ENCODE peak calls at places on chromosomes 2 and 18, in five cellular contexts. Y, M, F, U and D are unnamed samples.

GRCh38 chr2:203870942-203871341 is 3.4 kb downstream of the CTLA4 start:
- DNase-seq in Y (no peak), M (no peak), F (no peak), U (no peak), D (no peak)

GRCh38 chr2:204691911-204692510 is 146.7 kb downstream of the PARD3B start:
- DNase-seq in Y (peak; percentile 55), M (peak; percentile 58), F (peak; percentile 93), U (peak; percentile 57), D (no peak)

GRCh38 chr2:71499691-71500090 is 46.3 kb downstream of the DYSF start:
- DNase-seq in Y (no peak), M (no peak), F (no peak), U (no peak), D (no peak)

GRCh38 chr2:100845141-100845991 is 25.4 kb downstream of the NPAS2 start:
- DNase-seq in Y (no peak), M (no peak), F (no peak), U (no peak), D (no peak)

GRCh38 chr2:12127639-12128038 is 381.2 kb downstream of the LPIN1 start:
- DNase-seq in Y (peak; percentile 33), M (no peak), F (no peak), U (no peak), D (no peak)

GRCh38 chr2:207902822-207903221 is 122.5 kb downstream of the PLEKHM3 start:
- DNase-seq in Y (no peak), M (peak; percentile 68), F (peak; percentile 62), U (no peak), D (no peak)

GRCh38 chr2:195252018-195252417 is 405.0 kb upstream of the SLC39A10 start:
- DNase-seq in Y (peak; percentile 5), M (no peak), F (no peak), U (no peak), D (no peak)

GRCh38 chr2:238290079-238290478 is 1.7 kb upstream of the PER2 start:
- DNase-seq in Y (peak; percentile 50), M (peak; percentile 79), F (peak; percentile 58), U (peak; percentile 99), D (no peak)

GRCh38 chr2:43008388-43008787 is 216.0 kb upstream of the HAAO start:
- DNase-seq in Y (no peak), M (no peak), F (no peak), U (no peak), D (no peak)

GRCh38 chr18:79486356-79487197 is 90.8 kb downstream of the NFATC1 start:
- DNase-seq in Y (no peak), M (no peak), F (no peak), U (no peak), D (no peak)

GRCh38 chr2:79887747-79888374 is 375.0 kb downstream of the CTNNA2 start:
- DNase-seq in Y (peak; percentile 59), M (no peak), F (peak; percentile 71), U (peak; percentile 25), D (no peak)

GRCh38 chr2:233354971-233355574 is 779 bp downstream of the DGKD start:
- DNase-seq in Y (peak; percentile 27), M (peak; percentile 49), F (no peak), U (peak; percentile 30), D (peak; percentile 30)

GRCh38 chr18:34694611-34695165 is 15.4 kb upstream of the DTNA start:
- DNase-seq in Y (no peak), M (no peak), F (peak; percentile 61), U (peak; percentile 48), D (no peak)

GRCh38 chr18:37304012-37304680 is 261.5 kb downstream of the CELF4 start:
- DNase-seq in Y (no peak), M (no peak), F (no peak), U (no peak), D (no peak)

GRCh38 chr18:35415511-35416427 is 38.6 kb upstream of the ZNF396 start:
- DNase-seq in Y (peak; percentile 37), M (no peak), F (peak; percentile 70), U (no peak), D (no peak)

GRCh38 chr2:222315443-222316121 is 16.8 kb upstream of the PAX3 start:
- DNase-seq in Y (no peak), M (no peak), F (no peak), U (no peak), D (no peak)
- TF ChIP-seq CTCF in Y (peak; percentile 16), M (no peak), F (no peak), U (no peak), D (no peak)

GRCh38 chr2:40192864-40193669 is 258.8 kb downstream of the SLC8A1 start:
- DNase-seq in Y (no peak), M (no peak), F (peak; percentile 8), U (peak; percentile 83), D (no peak)
- TF ChIP-seq CTCF in Y (no peak), M (no peak), F (no peak), U (no peak), D (no peak)

GRCh38 chr18:77481541-77481940 is 231.9 kb downstream of the GALR1 start:
- DNase-seq in Y (no peak), M (no peak), F (no peak), U (no peak), D (no peak)

GRCh38 chr18:77479047-77479446 is 229.4 kb downstream of the GALR1 start:
- DNase-seq in Y (no peak), M (no peak), F (no peak), U (no peak), D (no peak)

GRCh38 chr18:77482190-77482928 is 232.7 kb downstream of the GALR1 start:
- DNase-seq in Y (no peak), M (no peak), F (no peak), U (no peak), D (no peak)

DNA sequence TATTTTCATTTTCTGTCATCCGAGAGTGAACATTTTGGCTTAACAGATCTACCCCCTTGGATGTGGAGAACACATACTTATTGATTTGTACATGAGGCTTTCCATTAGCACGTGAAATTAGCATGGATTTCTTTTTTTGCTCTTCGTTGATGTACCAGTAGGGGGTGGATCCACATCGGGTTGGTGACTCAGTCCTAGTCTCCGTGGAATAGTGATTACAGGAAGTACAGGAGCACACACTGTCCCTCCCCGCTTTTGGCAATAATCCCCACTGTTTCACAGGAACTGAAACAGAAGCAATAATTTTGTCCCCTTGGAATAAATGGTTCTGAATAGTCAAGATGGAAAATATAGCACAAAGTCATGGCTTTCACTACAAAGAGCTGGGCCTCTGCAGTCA is 229.0 kb downstream of the GALR1 start:
- DNase-seq in Y (peak; percentile 11), M (peak; percentile 34), F (peak; percentile 58), U (no peak), D (no peak)
- TF ChIP-seq CTCF in Y (peak; percentile 16), M (no peak), F (peak; percentile 27), U (no peak), D (no peak)

GRCh38 chr18:8257851-8258434 is 351.3 kb upstream of the RAB12 start:
- DNase-seq in Y (no peak), M (no peak), F (no peak), U (no peak), D (no peak)
- TF ChIP-seq CTCF in Y (no peak), M (no peak), F (no peak), U (no peak), D (no peak)

GRCh38 chr18:23702606-23703005 is 13.4 kb downstream of the LAMA3 start:
- DNase-seq in Y (no peak), M (no peak), F (no peak), U (no peak), D (no peak)

GRCh38 chr18:23704806-23705205 is 15.6 kb downstream of the LAMA3 start:
- DNase-seq in Y (no peak), M (no peak), F (no peak), U (no peak), D (no peak)

GRCh38 chr18:23703987-23704384 is 14.7 kb downstream of the LAMA3 start:
- DNase-seq in Y (no peak), M (no peak), F (no peak), U (no peak), D (no peak)

GRCh38 chr18:23701544-23702064 is 12.4 kb downstream of the LAMA3 start:
- DNase-seq in Y (no peak), M (no peak), F (no peak), U (no peak), D (no peak)

GRCh38 chr18:23703057-23703986 is 14.1 kb downstream of the LAMA3 start:
- DNase-seq in Y (peak; percentile 58), M (no peak), F (peak; percentile 83), U (peak; percentile 63), D (no peak)
- TF ChIP-seq CTCF in Y (peak; percentile 33), M (no peak), F (peak; percentile 52), U (peak; percentile 54), D (no peak)

DNA sequence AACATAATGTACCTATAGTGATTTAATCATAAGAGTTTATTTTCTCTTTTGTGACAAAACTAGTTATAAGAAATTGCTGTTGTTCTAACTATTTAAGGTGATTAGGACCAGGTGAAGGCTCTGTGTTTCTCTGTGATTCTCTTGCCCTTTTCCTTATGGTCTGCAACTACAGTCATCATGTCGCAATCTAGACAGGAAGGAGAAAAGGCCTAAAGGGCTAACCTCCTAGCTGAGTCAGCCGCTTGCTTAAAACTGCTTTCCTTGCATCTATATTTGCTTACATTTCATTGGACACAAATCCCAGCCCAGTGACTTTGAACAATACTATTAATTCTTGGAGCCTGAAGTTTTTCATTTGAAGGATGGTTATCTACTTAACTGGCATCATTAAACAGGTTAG is 93.1 kb downstream of the PIK3C3 start:
- DNase-seq in Y (no peak), M (no peak), F (peak; percentile 86), U (peak; percentile 86), D (no peak)
- TF ChIP-seq CTCF in Y (no peak), M (no peak), F (no peak), U (no peak), D (no peak)

DNA sequence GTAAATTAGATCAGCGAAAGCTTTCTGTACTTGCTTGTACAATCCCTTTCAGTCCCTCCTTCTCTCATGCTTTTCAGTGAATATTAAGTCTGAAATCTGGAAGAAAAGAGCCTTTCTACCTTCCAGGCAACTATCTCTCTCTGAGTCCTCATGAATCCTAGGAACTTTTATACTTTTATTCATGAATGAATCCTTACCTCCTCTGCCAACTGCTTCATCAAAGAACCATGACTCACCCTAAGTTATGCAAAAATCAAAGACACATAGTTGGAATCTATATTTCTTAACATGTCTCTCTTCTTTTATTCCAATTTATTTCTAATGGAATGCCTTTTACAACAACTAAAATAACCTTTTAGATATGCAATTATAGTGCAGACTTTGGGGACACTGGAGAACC is 394.2 kb downstream of the CLIP4 start:
- DNase-seq in Y (no peak), M (no peak), F (no peak), U (no peak), D (no peak)
- TF ChIP-seq CTCF in Y (no peak), M (no peak), F (no peak), U (no peak), D (no peak)

GRCh38 chr2:102599486-102599885 is 19.9 kb upstream of the SLC9A2 start:
- DNase-seq in Y (peak; percentile 59), M (no peak), F (no peak), U (no peak), D (no peak)
- TF ChIP-seq CTCF in Y (no peak), M (no peak), F (no peak), U (no peak), D (no peak)